ENCODE peak calls at places on chromosomes 4 and X, in nine cellular contexts. A is CD8-positive, alpha-beta memory T cell; V is RWPE2; K is effector memory CD4-positive, alpha-beta T cell; M is AG04450; J is breast epithelium; I is cardiac muscle cell; Q is gastrocnemius medialis; F is fibroblast of lung. E is an unnamed sample.

GRCh38 chr4:119746951-119747350 is 118.3 kb upstream of the PDE5A start:
- DNase-seq in A (no peak), V (no peak), K (no peak), M (no peak), J (no peak), I (no peak), Q (no peak), F (peak; percentile 55), E (no peak)

GRCh38 chrX:101210630-101211029 is 9.0 kb upstream of the DRP2 start:
- DNase-seq in A (no peak), V (no peak), K (no peak), M (no peak), J (no peak), I (no peak), Q (no peak), F (no peak), E (no peak)

GRCh38 chr4:126727461-126727860 is 905.3 kb upstream of the INTU start:
- DNase-seq in A (no peak), V (no peak), K (no peak), M (no peak), J (no peak), I (no peak), Q (no peak), F (peak; percentile 70), E (no peak)

GRCh38 chr4:114642173-114642780 is 43.7 kb downstream of the UGT8 start:
- DNase-seq in A (no peak), V (no peak), K (no peak), M (no peak), J (no peak), I (no peak), Q (no peak), F (no peak), E (no peak)

GRCh38 chrX:43835557-43835956 is 46.7 kb downstream of the MAOB start:
- DNase-seq in A (no peak), V (no peak), K (no peak), M (no peak), J (no peak), I (no peak), Q (no peak), F (no peak), E (no peak)

GRCh38 chr4:71120831-71121524 is 127.5 kb downstream of the DCK start:
- DNase-seq in A (no peak), V (no peak), K (no peak), M (no peak), J (no peak), I (no peak), Q (no peak), F (no peak), E (no peak)

GRCh38 chr4:48343531-48343930 is 2.2 kb downstream of the SLAIN2 start:
- DNase-seq in A (no peak), V (no peak), K (no peak), M (no peak), J (no peak), I (peak; percentile 12), Q (no peak), F (peak; percentile 50), E (no peak)

GRCh38 chr4:116223059-116223732 is 862.2 kb downstream of the TRAM1L1 start:
- DNase-seq in A (no peak), V (no peak), K (no peak), M (no peak), J (no peak), I (no peak), Q (no peak), F (no peak), E (no peak)

GRCh38 chr4:48450740-48451139 is 32.4 kb upstream of the SLC10A4 start:
- DNase-seq in A (no peak), V (no peak), K (no peak), M (no peak), J (no peak), I (no peak), Q (no peak), F (no peak), E (no peak)

GRCh38 chr4:121951570-121952110 is at the start of gene TRPC3:
- DNase-seq in A (peak; percentile 20), V (peak; percentile 55), K (peak; percentile 1), M (no peak), J (no peak), I (peak; percentile 71), Q (no peak), F (peak; percentile 33), E (no peak)

GRCh38 chr4:121952290-121952689 is 430 bp upstream of the TRPC3 start:
- DNase-seq in A (no peak), V (no peak), K (no peak), M (no peak), J (no peak), I (peak; percentile 5), Q (no peak), F (no peak), E (no peak)

GRCh38 chr4:121950680-121951569 is 935 bp downstream of the TRPC3 start:
- DNase-seq in A (peak; percentile 6), V (peak; percentile 61), K (no peak), M (no peak), J (no peak), I (peak; percentile 63), Q (no peak), F (peak; percentile 23), E (no peak)

GRCh38 chr4:121946644-121947043 is 5.2 kb downstream of the TRPC3 start:
- DNase-seq in A (no peak), V (no peak), K (no peak), M (no peak), J (no peak), I (no peak), Q (no peak), F (no peak), E (no peak)

GRCh38 chr4:121950212-121950679 is 1.6 kb downstream of the TRPC3 start:
- DNase-seq in A (peak; percentile 73), V (no peak), K (peak; percentile 73), M (peak; percentile 43), J (peak; percentile 28), I (peak; percentile 92), Q (peak; percentile 13), F (peak; percentile 59), E (no peak)
- H3K27me3 ChIP-seq in A (no peaks in the 10 kb centered on the region), V (peaks cover 64% of the 10 kb centered on the region), K (no peaks in the 10 kb centered on the region), M (no peaks in the 10 kb centered on the region), J (peaks cover 11% of the 10 kb centered on the region), I (peaks cover 21% of the 10 kb centered on the region), Q (peaks cover 33% of the 10 kb centered on the region), F (peaks cover 3% of the 10 kb centered on the region), E (no peaks in the 10 kb centered on the region)

DNA sequence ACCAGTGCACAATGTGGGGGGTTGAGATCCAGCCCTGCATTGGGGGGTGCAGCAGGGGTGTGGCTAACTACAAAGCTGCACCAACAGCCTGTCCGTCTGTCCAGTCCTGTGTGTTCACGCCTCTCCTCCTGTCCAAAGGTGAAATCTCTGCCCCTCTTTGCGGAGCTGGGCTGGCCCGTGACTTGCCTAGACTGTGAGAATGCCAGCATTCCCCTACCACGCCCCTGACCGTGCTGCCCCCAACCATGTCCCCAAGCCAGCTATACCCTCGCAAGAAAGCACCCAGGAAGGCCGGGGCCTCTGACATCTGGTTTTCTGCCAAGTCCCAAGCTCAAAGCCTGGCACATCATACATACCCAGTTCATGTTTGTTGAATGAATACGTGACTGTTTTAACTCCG is 19.2 kb downstream of the ZFYVE28 start:
- DNase-seq in A (no peak), V (peak; percentile 38), K (no peak), M (no peak), J (no peak), I (no peak), Q (no peak), F (no peak), E (no peak)
- H3K27me3 ChIP-seq in A (no peaks in the 10 kb centered on the region), V (no peaks in the 10 kb centered on the region), K (no peaks in the 10 kb centered on the region), M (peaks cover 26% of the 10 kb centered on the region), J (no peaks in the 10 kb centered on the region), I (no peaks in the 10 kb centered on the region), Q (no peaks in the 10 kb centered on the region), F (no peaks in the 10 kb centered on the region), E (no peaks in the 10 kb centered on the region)

GRCh38 chr4:108601096-108601495 is 19.3 kb upstream of the RPL34 start:
- DNase-seq in A (no peak), V (no peak), K (no peak), M (no peak), J (no peak), I (no peak), Q (no peak), F (peak; percentile 26), E (no peak)

GRCh38 chr4:108596389-108596788 is 24.0 kb upstream of the RPL34 start:
- DNase-seq in A (no peak), V (no peak), K (no peak), M (no peak), J (no peak), I (no peak), Q (no peak), F (peak; percentile 52), E (no peak)

GRCh38 chr4:108607426-108607825 is 12.9 kb upstream of the RPL34 start:
- DNase-seq in A (no peak), V (no peak), K (no peak), M (no peak), J (no peak), I (no peak), Q (no peak), F (no peak), E (no peak)

DNA sequence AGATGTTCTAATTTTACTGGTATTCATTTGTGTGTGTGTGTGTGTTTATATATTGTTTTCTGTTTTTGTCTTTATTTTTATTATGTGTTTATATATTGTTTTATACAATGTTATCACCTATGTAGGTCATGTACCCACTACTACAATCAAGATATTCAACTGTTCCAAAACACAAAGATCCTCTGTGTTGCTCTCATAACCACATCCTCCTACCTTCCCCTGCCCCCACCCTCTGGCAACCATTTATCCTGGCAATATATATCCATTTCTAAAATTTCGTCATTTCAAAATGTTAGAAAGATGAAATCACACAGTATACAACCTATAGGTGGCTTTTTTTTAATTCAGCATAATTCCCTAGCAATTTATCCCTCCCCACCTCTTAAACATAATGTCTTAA is 18.9 kb upstream of the RPL34 start:
- DNase-seq in A (no peak), V (no peak), K (no peak), M (no peak), J (no peak), I (no peak), Q (no peak), F (no peak), E (no peak)
- H3K27me3 ChIP-seq in A (no peaks in the 10 kb centered on the region), V (no peaks in the 10 kb centered on the region), K (no peaks in the 10 kb centered on the region), M (no peaks in the 10 kb centered on the region), J (no peaks in the 10 kb centered on the region), I (no peaks in the 10 kb centered on the region), Q (no peaks in the 10 kb centered on the region), F (no peaks in the 10 kb centered on the region), E (no peaks in the 10 kb centered on the region)

GRCh38 chrX:56233100-56233499 is 944 bp downstream of the KLF8 start:
- DNase-seq in A (no peak), V (no peak), K (no peak), M (no peak), J (no peak), I (peak; percentile 13), Q (no peak), F (no peak), E (no peak)

GRCh38 chrX:56233682-56234081 is 1.5 kb downstream of the KLF8 start:
- DNase-seq in A (no peak), V (no peak), K (peak; percentile 2), M (no peak), J (peak; percentile 69), I (peak; percentile 14), Q (peak; percentile 51), F (peak; percentile 17), E (no peak)

GRCh38 chrX:56232221-56233082 is at the start of gene KLF8:
- DNase-seq in A (no peak), V (no peak), K (peak; percentile 26), M (no peak), J (peak; percentile 43), I (peak; percentile 43), Q (peak; percentile 22), F (no peak), E (peak; percentile 67)

GRCh38 chrX:56228914-56229313 is 3.2 kb upstream of the KLF8 start:
- DNase-seq in A (no peak), V (no peak), K (no peak), M (no peak), J (no peak), I (no peak), Q (no peak), F (no peak), E (no peak)

GRCh38 chrX:56231706-56232105 is 450 bp upstream of the KLF8 start:
- DNase-seq in A (no peak), V (no peak), K (no peak), M (no peak), J (no peak), I (peak; percentile 2), Q (no peak), F (no peak), E (no peak)
- H3K27me3 ChIP-seq in A (no peaks in the 10 kb centered on the region), V (peaks cover 3% of the 10 kb centered on the region), K (no peaks in the 10 kb centered on the region), M (no peaks in the 10 kb centered on the region), J (peaks cover 36% of the 10 kb centered on the region), I (no peaks in the 10 kb centered on the region), Q (no peaks in the 10 kb centered on the region), F (no peaks in the 10 kb centered on the region), E (no peaks in the 10 kb centered on the region)

E was measured in ascending aorta.